ENCODE peak calls at places on chromosomes 3 and 15, in five cellular contexts. One of them, this sample, is unnamed.

GRCh38 chr15:67908756-67909155 is 68.9 kb upstream of the RNU6-1 start:
- DNase-seq in AG09319: no peak
- DNase-seq in NCI-H774: no peak
- DNase-seq in CD8-positive, alpha-beta memory T cell: no peak
- DNase-seq in WTC11: no peak
- DNase-seq in this sample: no peak

GRCh38 chr3:23960649-23961048 is 15.6 kb downstream of the NR1D2 start:
- DNase-seq in WTC11: no peak
- DNase-seq in CD8-positive, alpha-beta memory T cell: no peak
- DNase-seq in NCI-H774: peak; percentile 35
- DNase-seq in AG09319: no peak
- DNase-seq in this sample: no peak

GRCh38 chr15:101086394-101087171 is 165.3 kb downstream of the CHSY1 start:
- DNase-seq in NCI-H774: no peak
- DNase-seq in CD8-positive, alpha-beta memory T cell: no peak
- DNase-seq in AG09319: no peak
- DNase-seq in WTC11: no peak
- DNase-seq in this sample: no peak

GRCh38 chr3:157363393-157363792 is 73.3 kb upstream of the PTX3 start:
- DNase-seq in AG09319: no peak
- DNase-seq in NCI-H774: no peak
- DNase-seq in WTC11: no peak
- DNase-seq in CD8-positive, alpha-beta memory T cell: no peak
- DNase-seq in this sample: no peak

GRCh38 chr3:119776304-119776703 is 5.6 kb upstream of the NR1I2 start:
- DNase-seq in NCI-H774: no peak
- DNase-seq in CD8-positive, alpha-beta memory T cell: no peak
- DNase-seq in WTC11: no peak
- DNase-seq in AG09319: no peak
- DNase-seq in this sample: no peak

GRCh38 chr3:70120360-70120966 is 120.9 kb downstream of the SAMMSON start:
- DNase-seq in AG09319: no peak
- DNase-seq in NCI-H774: no peak
- DNase-seq in WTC11: peak; percentile 88
- DNase-seq in CD8-positive, alpha-beta memory T cell: no peak
- DNase-seq in this sample: peak; percentile 87

GRCh38 chr15:62835351-62835750 is 207.2 kb upstream of the TPM1 start:
- DNase-seq in WTC11: no peak
- DNase-seq in CD8-positive, alpha-beta memory T cell: no peak
- DNase-seq in NCI-H774: no peak
- DNase-seq in AG09319: no peak
- DNase-seq in this sample: no peak

GRCh38 chr3:159783780-159784747 is 204.6 kb upstream of the IL12A start:
- DNase-seq in AG09319: no peak
- DNase-seq in WTC11: no peak
- DNase-seq in CD8-positive, alpha-beta memory T cell: no peak
- DNase-seq in NCI-H774: no peak
- DNase-seq in this sample: no peak

GRCh38 chr3:30314757-30315156 is 291.6 kb upstream of the TGFBR2 start:
- DNase-seq in AG09319: no peak
- DNase-seq in NCI-H774: no peak
- DNase-seq in WTC11: no peak
- DNase-seq in CD8-positive, alpha-beta memory T cell: no peak
- DNase-seq in this sample: no peak

This sample was measured in BE2C.